ENCODE peak calls at places on chromosome 4, in four cellular contexts. V is foreskin keratinocyte, H is NCI-H748 treated with DMSO at 0.1 percent for 48 hours, W is vagina. Z is an unnamed sample.

GRCh38 chr4:8394125-8394524 is 46.4 kb downstream of the ACOX3 start:
- DNase-seq in V (no peak), H (no peak), W (no peak), Z (no peak)

GRCh38 chr4:2624782-2625548 is 88.5 kb downstream of the FAM193A start:
- DNase-seq in V (peak; percentile 16), H (no peak), W (no peak), Z (no peak)

GRCh38 chr4:66275381-66276060 is 605.2 kb upstream of the EPHA5 start:
- DNase-seq in V (no peak), H (no peak), W (no peak), Z (no peak)

GRCh38 chr4:176646311-176646710 is 146.4 kb downstream of the VEGFC start:
- DNase-seq in V (no peak), H (no peak), W (no peak), Z (no peak)

GRCh38 chr4:15651682-15652081 is 3.5 kb downstream of the FBXL5 start:
- DNase-seq in V (no peak), H (no peak), W (no peak), Z (no peak)

GRCh38 chr4:113547487-113548042 is 214.0 kb downstream of the CAMK2D start:
- DNase-seq in V (peak; percentile 96), H (peak; percentile 83), W (peak; percentile 89), Z (peak; percentile 67)

GRCh38 chr4:149986916-149987315 is 91.3 kb upstream of the DCLK2 start:
- DNase-seq in V (no peak), H (no peak), W (no peak), Z (no peak)

GRCh38 chr4:83876047-83876446 is 340.1 kb downstream of the GPAT3 start:
- DNase-seq in V (no peak), H (no peak), W (no peak), Z (no peak)

GRCh38 chr4:47662975-47663374 is 174.9 kb downstream of the CORIN start:
- DNase-seq in V (no peak), H (no peak), W (no peak), Z (no peak)

GRCh38 chr4:173530326-173531062 is 465 bp upstream of the HAND2 start:
- DNase-seq in V (no peak), H (no peak), W (no peak), Z (no peak)

GRCh38 chr4:122458625-122459024 is 2.1 kb upstream of the IL2 start:
- DNase-seq in V (no peak), H (no peak), W (no peak), Z (no peak)

GRCh38 chr4:143397335-143397734 is 60.7 kb downstream of the GAB1 start:
- DNase-seq in V (no peak), H (no peak), W (no peak), Z (no peak)

GRCh38 chr4:22485751-22486150 is 30.1 kb downstream of the ADGRA3 start:
- DNase-seq in V (no peak), H (no peak), W (no peak), Z (no peak)

GRCh38 chr4:169774466-169775445 is 17.0 kb upstream of the HPF1 start:
- DNase-seq in V (no peak), H (no peak), W (no peak), Z (no peak)

GRCh38 chr4:22091351-22091731 is 142.8 kb upstream of the KCNIP4 start:
- DNase-seq in V (no peak), H (no peak), W (no peak), Z (no peak)

GRCh38 chr4:6012200-6012599 is 6.0 kb downstream of the C4orf50 start:
- DNase-seq in V (no peak), H (no peak), W (no peak), Z (no peak)

GRCh38 chr4:137422666-137423065 is 109.6 kb downstream of the PCDH18 start:
- DNase-seq in V (no peak), H (no peak), W (no peak), Z (no peak)

GRCh38 chr4:151302432-151302831 is 23.0 kb downstream of the SH3D19 start:
- DNase-seq in V (no peak), H (no peak), W (no peak), Z (no peak)

GRCh38 chr4:106264331-106264728 is 51.7 kb downstream of the TBCK start:
- DNase-seq in V (no peak), H (no peak), W (no peak), Z (no peak)

GRCh38 chr4:27094785-27095184 is 234.1 kb downstream of the STIM2 start:
- DNase-seq in V (no peak), H (no peak), W (no peak), Z (no peak)

GRCh38 chr4:118351851-118352827 is 664 bp downstream of the PRSS12 start:
- DNase-seq in V (no peak), H (peak; percentile 27), W (no peak), Z (no peak)